ENCODE peak calls at places on chromosomes 12 and 14, in six cellular contexts. One of them, this sample, is unnamed.

GRCh38 chr12:132162508-132163031 is 18.3 kb downstream of the NOC4L start:
- DNase-seq in hypothalamus: peak; percentile 9
- DNase-seq in right atrium auricular region: no peak
- DNase-seq in activated T-helper 1 cell treated with anti-CD3 and anti-CD28 coated beads, Interleukin-12 subunit alpha, Interleukin-12 subunit beta, Interleukin-2, Interleukin-4 antibody, amounts not matched to agents 30 ng/mL and 10 ng/mL and 1 ng/mL, durations not matched to agents 14 hours and 24 hours and 36 hours: no peak
- DNase-seq in ACHN: peak; percentile 51
- DNase-seq in NCI-H1694: no peak
- DNase-seq in this sample: no peak

GRCh38 chr12:117774986-117775775 is 193.6 kb downstream of the KSR2 start:
- DNase-seq in NCI-H1694: no peak
- DNase-seq in activated T-helper 1 cell treated with anti-CD3 and anti-CD28 coated beads, Interleukin-12 subunit alpha, Interleukin-12 subunit beta, Interleukin-2, Interleukin-4 antibody, amounts not matched to agents 30 ng/mL and 10 ng/mL and 1 ng/mL, durations not matched to agents 14 hours and 24 hours and 36 hours: no peak
- DNase-seq in hypothalamus: no peak
- DNase-seq in right atrium auricular region: no peak
- DNase-seq in ACHN: no peak
- DNase-seq in this sample: no peak

GRCh38 chr14:55201219-55202096 is 10.1 kb upstream of the DLGAP5 start:
- DNase-seq in ACHN: no peak
- DNase-seq in right atrium auricular region: no peak
- DNase-seq in hypothalamus: no peak
- DNase-seq in NCI-H1694: no peak
- DNase-seq in activated T-helper 1 cell treated with anti-CD3 and anti-CD28 coated beads, Interleukin-12 subunit alpha, Interleukin-12 subunit beta, Interleukin-2, Interleukin-4 antibody, amounts not matched to agents 30 ng/mL and 10 ng/mL and 1 ng/mL, durations not matched to agents 14 hours and 24 hours and 36 hours: no peak
- DNase-seq in this sample: no peak

GRCh38 chr12:128381537-128381936 is 114.6 kb downstream of the TMEM132C start:
- DNase-seq in right atrium auricular region: no peak
- DNase-seq in NCI-H1694: no peak
- DNase-seq in hypothalamus: peak; percentile 81
- DNase-seq in ACHN: no peak
- DNase-seq in activated T-helper 1 cell treated with anti-CD3 and anti-CD28 coated beads, Interleukin-12 subunit alpha, Interleukin-12 subunit beta, Interleukin-2, Interleukin-4 antibody, amounts not matched to agents 30 ng/mL and 10 ng/mL and 1 ng/mL, durations not matched to agents 14 hours and 24 hours and 36 hours: no peak
- DNase-seq in this sample: peak; percentile 10

GRCh38 chr12:4168041-4168440 is 105.5 kb upstream of the CCND2 start:
- DNase-seq in right atrium auricular region: no peak
- DNase-seq in activated T-helper 1 cell treated with anti-CD3 and anti-CD28 coated beads, Interleukin-12 subunit alpha, Interleukin-12 subunit beta, Interleukin-2, Interleukin-4 antibody, amounts not matched to agents 30 ng/mL and 10 ng/mL and 1 ng/mL, durations not matched to agents 14 hours and 24 hours and 36 hours: no peak
- DNase-seq in hypothalamus: no peak
- DNase-seq in ACHN: no peak
- DNase-seq in NCI-H1694: no peak
- DNase-seq in this sample: no peak

GRCh38 chr12:115000038-115000437 is 316.1 kb upstream of the TBX3 start:
- DNase-seq in NCI-H1694: no peak
- DNase-seq in ACHN: no peak
- DNase-seq in activated T-helper 1 cell treated with anti-CD3 and anti-CD28 coated beads, Interleukin-12 subunit alpha, Interleukin-12 subunit beta, Interleukin-2, Interleukin-4 antibody, amounts not matched to agents 30 ng/mL and 10 ng/mL and 1 ng/mL, durations not matched to agents 14 hours and 24 hours and 36 hours: no peak
- DNase-seq in right atrium auricular region: no peak
- DNase-seq in hypothalamus: no peak
- DNase-seq in this sample: no peak

GRCh38 chr12:67572492-67572891 is 76.1 kb upstream of the DYRK2 start:
- DNase-seq in NCI-H1694: no peak
- DNase-seq in right atrium auricular region: no peak
- DNase-seq in ACHN: no peak
- DNase-seq in activated T-helper 1 cell treated with anti-CD3 and anti-CD28 coated beads, Interleukin-12 subunit alpha, Interleukin-12 subunit beta, Interleukin-2, Interleukin-4 antibody, amounts not matched to agents 30 ng/mL and 10 ng/mL and 1 ng/mL, durations not matched to agents 14 hours and 24 hours and 36 hours: no peak
- DNase-seq in hypothalamus: no peak
- DNase-seq in this sample: no peak

GRCh38 chr12:1126089-1126488 is 135.1 kb downstream of the ERC1 start:
- DNase-seq in ACHN: no peak
- DNase-seq in activated T-helper 1 cell treated with anti-CD3 and anti-CD28 coated beads, Interleukin-12 subunit alpha, Interleukin-12 subunit beta, Interleukin-2, Interleukin-4 antibody, amounts not matched to agents 30 ng/mL and 10 ng/mL and 1 ng/mL, durations not matched to agents 14 hours and 24 hours and 36 hours: no peak
- DNase-seq in hypothalamus: no peak
- DNase-seq in NCI-H1694: no peak
- DNase-seq in right atrium auricular region: no peak
- DNase-seq in this sample: no peak

GRCh38 chr12:94147991-94148840 is at the start of gene PLXNC1:
- DNase-seq in right atrium auricular region: no peak
- DNase-seq in NCI-H1694: no peak
- DNase-seq in hypothalamus: peak; percentile 11
- DNase-seq in ACHN: peak; percentile 38
- DNase-seq in activated T-helper 1 cell treated with anti-CD3 and anti-CD28 coated beads, Interleukin-12 subunit alpha, Interleukin-12 subunit beta, Interleukin-2, Interleukin-4 antibody, amounts not matched to agents 30 ng/mL and 10 ng/mL and 1 ng/mL, durations not matched to agents 14 hours and 24 hours and 36 hours: peak; percentile 68
- DNase-seq in this sample: no peak

GRCh38 chr12:84976133-84976532 is 59.9 kb downstream of the TSPAN19 start:
- DNase-seq in activated T-helper 1 cell treated with anti-CD3 and anti-CD28 coated beads, Interleukin-12 subunit alpha, Interleukin-12 subunit beta, Interleukin-2, Interleukin-4 antibody, amounts not matched to agents 30 ng/mL and 10 ng/mL and 1 ng/mL, durations not matched to agents 14 hours and 24 hours and 36 hours: no peak
- DNase-seq in hypothalamus: no peak
- DNase-seq in ACHN: no peak
- DNase-seq in right atrium auricular region: no peak
- DNase-seq in NCI-H1694: no peak
- DNase-seq in this sample: no peak

GRCh38 chr14:35687335-35687939 is 121.7 kb downstream of the RALGAPA1 start:
- DNase-seq in activated T-helper 1 cell treated with anti-CD3 and anti-CD28 coated beads, Interleukin-12 subunit alpha, Interleukin-12 subunit beta, Interleukin-2, Interleukin-4 antibody, amounts not matched to agents 30 ng/mL and 10 ng/mL and 1 ng/mL, durations not matched to agents 14 hours and 24 hours and 36 hours: no peak
- DNase-seq in ACHN: peak; percentile 62
- DNase-seq in right atrium auricular region: no peak
- DNase-seq in NCI-H1694: peak; percentile 69
- DNase-seq in hypothalamus: peak; percentile 4
- DNase-seq in this sample: peak; percentile 24

GRCh38 chr12:118058881-118059644 is 1.9 kb downstream of the WSB2 start:
- DNase-seq in ACHN: no peak
- DNase-seq in right atrium auricular region: no peak
- DNase-seq in NCI-H1694: no peak
- DNase-seq in activated T-helper 1 cell treated with anti-CD3 and anti-CD28 coated beads, Interleukin-12 subunit alpha, Interleukin-12 subunit beta, Interleukin-2, Interleukin-4 antibody, amounts not matched to agents 30 ng/mL and 10 ng/mL and 1 ng/mL, durations not matched to agents 14 hours and 24 hours and 36 hours: no peak
- DNase-seq in hypothalamus: no peak
- DNase-seq in this sample: no peak

GRCh38 chr12:64650762-64651161 is 40.5 kb downstream of the RASSF3 start:
- DNase-seq in NCI-H1694: no peak
- DNase-seq in right atrium auricular region: no peak
- DNase-seq in activated T-helper 1 cell treated with anti-CD3 and anti-CD28 coated beads, Interleukin-12 subunit alpha, Interleukin-12 subunit beta, Interleukin-2, Interleukin-4 antibody, amounts not matched to agents 30 ng/mL and 10 ng/mL and 1 ng/mL, durations not matched to agents 14 hours and 24 hours and 36 hours: no peak
- DNase-seq in hypothalamus: no peak
- DNase-seq in ACHN: no peak
- DNase-seq in this sample: no peak

GRCh38 chr12:28500373-28501024 is 310.2 kb downstream of the CCDC91 start:
- DNase-seq in NCI-H1694: no peak
- DNase-seq in ACHN: no peak
- DNase-seq in hypothalamus: no peak
- DNase-seq in activated T-helper 1 cell treated with anti-CD3 and anti-CD28 coated beads, Interleukin-12 subunit alpha, Interleukin-12 subunit beta, Interleukin-2, Interleukin-4 antibody, amounts not matched to agents 30 ng/mL and 10 ng/mL and 1 ng/mL, durations not matched to agents 14 hours and 24 hours and 36 hours: no peak
- DNase-seq in right atrium auricular region: no peak
- DNase-seq in this sample: no peak

GRCh38 chr14:43408472-43408871 is 1098.6 kb downstream of the FSCB start:
- DNase-seq in hypothalamus: no peak
- DNase-seq in right atrium auricular region: no peak
- DNase-seq in ACHN: no peak
- DNase-seq in activated T-helper 1 cell treated with anti-CD3 and anti-CD28 coated beads, Interleukin-12 subunit alpha, Interleukin-12 subunit beta, Interleukin-2, Interleukin-4 antibody, amounts not matched to agents 30 ng/mL and 10 ng/mL and 1 ng/mL, durations not matched to agents 14 hours and 24 hours and 36 hours: no peak
- DNase-seq in NCI-H1694: no peak
- DNase-seq in this sample: no peak

GRCh38 chr14:55889124-55889523 is 229.1 kb upstream of the PELI2 start:
- DNase-seq in right atrium auricular region: no peak
- DNase-seq in NCI-H1694: peak; percentile 79
- DNase-seq in hypothalamus: no peak
- DNase-seq in activated T-helper 1 cell treated with anti-CD3 and anti-CD28 coated beads, Interleukin-12 subunit alpha, Interleukin-12 subunit beta, Interleukin-2, Interleukin-4 antibody, amounts not matched to agents 30 ng/mL and 10 ng/mL and 1 ng/mL, durations not matched to agents 14 hours and 24 hours and 36 hours: no peak
- DNase-seq in ACHN: no peak
- DNase-seq in this sample: no peak

GRCh38 chr12:31773867-31774266 is 45.0 kb upstream of the AMN1 start:
- DNase-seq in ACHN: no peak
- DNase-seq in NCI-H1694: no peak
- DNase-seq in hypothalamus: no peak
- DNase-seq in right atrium auricular region: no peak
- DNase-seq in activated T-helper 1 cell treated with anti-CD3 and anti-CD28 coated beads, Interleukin-12 subunit alpha, Interleukin-12 subunit beta, Interleukin-2, Interleukin-4 antibody, amounts not matched to agents 30 ng/mL and 10 ng/mL and 1 ng/mL, durations not matched to agents 14 hours and 24 hours and 36 hours: no peak
- DNase-seq in this sample: no peak

GRCh38 chr12:26870491-26871419 is 37.8 kb upstream of the ITPR2 start:
- DNase-seq in ACHN: no peak
- DNase-seq in NCI-H1694: no peak
- DNase-seq in right atrium auricular region: no peak
- DNase-seq in activated T-helper 1 cell treated with anti-CD3 and anti-CD28 coated beads, Interleukin-12 subunit alpha, Interleukin-12 subunit beta, Interleukin-2, Interleukin-4 antibody, amounts not matched to agents 30 ng/mL and 10 ng/mL and 1 ng/mL, durations not matched to agents 14 hours and 24 hours and 36 hours: no peak
- DNase-seq in hypothalamus: no peak
- DNase-seq in this sample: no peak

GRCh38 chr14:68286667-68287066 is 467.1 kb downstream of the RAD51B start:
- DNase-seq in NCI-H1694: no peak
- DNase-seq in right atrium auricular region: no peak
- DNase-seq in hypothalamus: no peak
- DNase-seq in activated T-helper 1 cell treated with anti-CD3 and anti-CD28 coated beads, Interleukin-12 subunit alpha, Interleukin-12 subunit beta, Interleukin-2, Interleukin-4 antibody, amounts not matched to agents 30 ng/mL and 10 ng/mL and 1 ng/mL, durations not matched to agents 14 hours and 24 hours and 36 hours: no peak
- DNase-seq in ACHN: no peak
- DNase-seq in this sample: no peak

GRCh38 chr14:50875359-50876090 is 3.7 kb downstream of the ABHD12B start:
- DNase-seq in NCI-H1694: no peak
- DNase-seq in right atrium auricular region: no peak
- DNase-seq in activated T-helper 1 cell treated with anti-CD3 and anti-CD28 coated beads, Interleukin-12 subunit alpha, Interleukin-12 subunit beta, Interleukin-2, Interleukin-4 antibody, amounts not matched to agents 30 ng/mL and 10 ng/mL and 1 ng/mL, durations not matched to agents 14 hours and 24 hours and 36 hours: peak; percentile 50
- DNase-seq in hypothalamus: no peak
- DNase-seq in ACHN: no peak
- DNase-seq in this sample: no peak

GRCh38 chr12:1591543-1591942 is 2.8 kb downstream of the FBXL14 start:
- DNase-seq in hypothalamus: no peak
- DNase-seq in ACHN: no peak
- DNase-seq in activated T-helper 1 cell treated with anti-CD3 and anti-CD28 coated beads, Interleukin-12 subunit alpha, Interleukin-12 subunit beta, Interleukin-2, Interleukin-4 antibody, amounts not matched to agents 30 ng/mL and 10 ng/mL and 1 ng/mL, durations not matched to agents 14 hours and 24 hours and 36 hours: no peak
- DNase-seq in NCI-H1694: no peak
- DNase-seq in right atrium auricular region: no peak
- DNase-seq in this sample: no peak

GRCh38 chr12:24226745-24227350 is 277.4 kb upstream of the SOX5 start:
- DNase-seq in ACHN: peak; percentile 16
- DNase-seq in NCI-H1694: no peak
- DNase-seq in hypothalamus: no peak
- DNase-seq in activated T-helper 1 cell treated with anti-CD3 and anti-CD28 coated beads, Interleukin-12 subunit alpha, Interleukin-12 subunit beta, Interleukin-2, Interleukin-4 antibody, amounts not matched to agents 30 ng/mL and 10 ng/mL and 1 ng/mL, durations not matched to agents 14 hours and 24 hours and 36 hours: no peak
- DNase-seq in right atrium auricular region: peak; percentile 63
- DNase-seq in this sample: no peak

GRCh38 chr12:95215925-95216324 is 1.3 kb downstream of the FGD6 start:
- DNase-seq in ACHN: peak; percentile 80
- DNase-seq in right atrium auricular region: no peak
- DNase-seq in NCI-H1694: no peak
- DNase-seq in activated T-helper 1 cell treated with anti-CD3 and anti-CD28 coated beads, Interleukin-12 subunit alpha, Interleukin-12 subunit beta, Interleukin-2, Interleukin-4 antibody, amounts not matched to agents 30 ng/mL and 10 ng/mL and 1 ng/mL, durations not matched to agents 14 hours and 24 hours and 36 hours: no peak
- DNase-seq in hypothalamus: no peak
- DNase-seq in this sample: no peak

GRCh38 chr14:104550340-104550848 is 29.2 kb upstream of the C14orf180 start:
- DNase-seq in right atrium auricular region: no peak
- DNase-seq in ACHN: no peak
- DNase-seq in activated T-helper 1 cell treated with anti-CD3 and anti-CD28 coated beads, Interleukin-12 subunit alpha, Interleukin-12 subunit beta, Interleukin-2, Interleukin-4 antibody, amounts not matched to agents 30 ng/mL and 10 ng/mL and 1 ng/mL, durations not matched to agents 14 hours and 24 hours and 36 hours: no peak
- DNase-seq in NCI-H1694: no peak
- DNase-seq in hypothalamus: no peak
- DNase-seq in this sample: no peak

GRCh38 chr14:84874436-84874835 is 655.5 kb upstream of the FLRT2 start:
- DNase-seq in right atrium auricular region: no peak
- DNase-seq in activated T-helper 1 cell treated with anti-CD3 and anti-CD28 coated beads, Interleukin-12 subunit alpha, Interleukin-12 subunit beta, Interleukin-2, Interleukin-4 antibody, amounts not matched to agents 30 ng/mL and 10 ng/mL and 1 ng/mL, durations not matched to agents 14 hours and 24 hours and 36 hours: no peak
- DNase-seq in hypothalamus: no peak
- DNase-seq in NCI-H1694: no peak
- DNase-seq in ACHN: no peak
- DNase-seq in this sample: no peak

GRCh38 chr12:19964549-19964948 is 403.8 kb upstream of the PDE3A start:
- DNase-seq in right atrium auricular region: no peak
- DNase-seq in hypothalamus: no peak
- DNase-seq in activated T-helper 1 cell treated with anti-CD3 and anti-CD28 coated beads, Interleukin-12 subunit alpha, Interleukin-12 subunit beta, Interleukin-2, Interleukin-4 antibody, amounts not matched to agents 30 ng/mL and 10 ng/mL and 1 ng/mL, durations not matched to agents 14 hours and 24 hours and 36 hours: no peak
- DNase-seq in ACHN: no peak
- DNase-seq in NCI-H1694: no peak
- DNase-seq in this sample: no peak

GRCh38 chr14:103894034-103894722 is 34.1 kb upstream of the TDRD9 start:
- DNase-seq in NCI-H1694: no peak
- DNase-seq in ACHN: no peak
- DNase-seq in hypothalamus: no peak
- DNase-seq in right atrium auricular region: no peak
- DNase-seq in activated T-helper 1 cell treated with anti-CD3 and anti-CD28 coated beads, Interleukin-12 subunit alpha, Interleukin-12 subunit beta, Interleukin-2, Interleukin-4 antibody, amounts not matched to agents 30 ng/mL and 10 ng/mL and 1 ng/mL, durations not matched to agents 14 hours and 24 hours and 36 hours: no peak
- DNase-seq in this sample: no peak

GRCh38 chr12:10190558-10191388 is 11.9 kb downstream of the TMEM52B start:
- DNase-seq in activated T-helper 1 cell treated with anti-CD3 and anti-CD28 coated beads, Interleukin-12 subunit alpha, Interleukin-12 subunit beta, Interleukin-2, Interleukin-4 antibody, amounts not matched to agents 30 ng/mL and 10 ng/mL and 1 ng/mL, durations not matched to agents 14 hours and 24 hours and 36 hours: peak; percentile 23
- DNase-seq in NCI-H1694: no peak
- DNase-seq in hypothalamus: peak; percentile 68
- DNase-seq in right atrium auricular region: peak; percentile 66
- DNase-seq in ACHN: peak; percentile 76
- DNase-seq in this sample: peak; percentile 22

GRCh38 chr12:50156641-50157040 is 10.5 kb downstream of the CERS5 start:
- DNase-seq in NCI-H1694: no peak
- DNase-seq in activated T-helper 1 cell treated with anti-CD3 and anti-CD28 coated beads, Interleukin-12 subunit alpha, Interleukin-12 subunit beta, Interleukin-2, Interleukin-4 antibody, amounts not matched to agents 30 ng/mL and 10 ng/mL and 1 ng/mL, durations not matched to agents 14 hours and 24 hours and 36 hours: no peak
- DNase-seq in ACHN: no peak
- DNase-seq in right atrium auricular region: no peak
- DNase-seq in hypothalamus: no peak
- DNase-seq in this sample: no peak

GRCh38 chr12:50221228-50222008 is 54.2 kb upstream of the CERS5 start:
- DNase-seq in hypothalamus: no peak
- DNase-seq in activated T-helper 1 cell treated with anti-CD3 and anti-CD28 coated beads, Interleukin-12 subunit alpha, Interleukin-12 subunit beta, Interleukin-2, Interleukin-4 antibody, amounts not matched to agents 30 ng/mL and 10 ng/mL and 1 ng/mL, durations not matched to agents 14 hours and 24 hours and 36 hours: no peak
- DNase-seq in right atrium auricular region: no peak
- DNase-seq in NCI-H1694: peak; percentile 58
- DNase-seq in ACHN: no peak
- DNase-seq in this sample: peak; percentile 3

GRCh38 chr14:70821916-70822705 is 12.8 kb upstream of the MAP3K9 start:
- DNase-seq in ACHN: peak; percentile 43
- DNase-seq in NCI-H1694: peak; percentile 60
- DNase-seq in right atrium auricular region: no peak
- DNase-seq in activated T-helper 1 cell treated with anti-CD3 and anti-CD28 coated beads, Interleukin-12 subunit alpha, Interleukin-12 subunit beta, Interleukin-2, Interleukin-4 antibody, amounts not matched to agents 30 ng/mL and 10 ng/mL and 1 ng/mL, durations not matched to agents 14 hours and 24 hours and 36 hours: peak; percentile 48
- DNase-seq in hypothalamus: peak; percentile 5
- DNase-seq in this sample: peak; percentile 33

GRCh38 chr12:57072661-57073060 is 5.9 kb downstream of the NEMP1 start:
- DNase-seq in activated T-helper 1 cell treated with anti-CD3 and anti-CD28 coated beads, Interleukin-12 subunit alpha, Interleukin-12 subunit beta, Interleukin-2, Interleukin-4 antibody, amounts not matched to agents 30 ng/mL and 10 ng/mL and 1 ng/mL, durations not matched to agents 14 hours and 24 hours and 36 hours: no peak
- DNase-seq in right atrium auricular region: no peak
- DNase-seq in hypothalamus: no peak
- DNase-seq in NCI-H1694: no peak
- DNase-seq in ACHN: no peak
- DNase-seq in this sample: no peak

GRCh38 chr14:63677891-63678379 is 36.3 kb upstream of the WDR89 start:
- DNase-seq in right atrium auricular region: no peak
- DNase-seq in NCI-H1694: no peak
- DNase-seq in activated T-helper 1 cell treated with anti-CD3 and anti-CD28 coated beads, Interleukin-12 subunit alpha, Interleukin-12 subunit beta, Interleukin-2, Interleukin-4 antibody, amounts not matched to agents 30 ng/mL and 10 ng/mL and 1 ng/mL, durations not matched to agents 14 hours and 24 hours and 36 hours: no peak
- DNase-seq in ACHN: no peak
- DNase-seq in hypothalamus: no peak
- DNase-seq in this sample: no peak

GRCh38 chr12:77992760-77993159 is 162.1 kb downstream of the NAV3 start:
- DNase-seq in NCI-H1694: no peak
- DNase-seq in activated T-helper 1 cell treated with anti-CD3 and anti-CD28 coated beads, Interleukin-12 subunit alpha, Interleukin-12 subunit beta, Interleukin-2, Interleukin-4 antibody, amounts not matched to agents 30 ng/mL and 10 ng/mL and 1 ng/mL, durations not matched to agents 14 hours and 24 hours and 36 hours: no peak
- DNase-seq in right atrium auricular region: no peak
- DNase-seq in ACHN: no peak
- DNase-seq in hypothalamus: no peak
- DNase-seq in this sample: no peak

GRCh38 chr14:70888681-70889175 is 18.5 kb upstream of the PCNX1 start:
- DNase-seq in right atrium auricular region: no peak
- DNase-seq in hypothalamus: no peak
- DNase-seq in activated T-helper 1 cell treated with anti-CD3 and anti-CD28 coated beads, Interleukin-12 subunit alpha, Interleukin-12 subunit beta, Interleukin-2, Interleukin-4 antibody, amounts not matched to agents 30 ng/mL and 10 ng/mL and 1 ng/mL, durations not matched to agents 14 hours and 24 hours and 36 hours: no peak
- DNase-seq in ACHN: no peak
- DNase-seq in NCI-H1694: peak; percentile 51
- DNase-seq in this sample: no peak

GRCh38 chr14:30443368-30444007 is 115.5 kb upstream of the G2E3 start:
- DNase-seq in right atrium auricular region: no peak
- DNase-seq in NCI-H1694: peak; percentile 87
- DNase-seq in ACHN: peak; percentile 37
- DNase-seq in activated T-helper 1 cell treated with anti-CD3 and anti-CD28 coated beads, Interleukin-12 subunit alpha, Interleukin-12 subunit beta, Interleukin-2, Interleukin-4 antibody, amounts not matched to agents 30 ng/mL and 10 ng/mL and 1 ng/mL, durations not matched to agents 14 hours and 24 hours and 36 hours: no peak
- DNase-seq in hypothalamus: no peak
- DNase-seq in this sample: no peak

GRCh38 chr14:96245710-96246534 is 10.1 kb upstream of the BDKRB1 start:
- DNase-seq in ACHN: no peak
- DNase-seq in right atrium auricular region: no peak
- DNase-seq in activated T-helper 1 cell treated with anti-CD3 and anti-CD28 coated beads, Interleukin-12 subunit alpha, Interleukin-12 subunit beta, Interleukin-2, Interleukin-4 antibody, amounts not matched to agents 30 ng/mL and 10 ng/mL and 1 ng/mL, durations not matched to agents 14 hours and 24 hours and 36 hours: no peak
- DNase-seq in NCI-H1694: no peak
- DNase-seq in hypothalamus: no peak
- DNase-seq in this sample: no peak

This sample was measured in neural crest cell.